ENCODE peak calls at places on chromosomes 7 and 10, in four cellular contexts. One of them, this sample, is unnamed. For H3K9me1, the result is how much of the 10 kb centered on the place peaks cover.

GRCh38 chr7:150335101-150335773 is 6.2 kb downstream of the RARRES2 start:
- DNase-seq in IMR-90: peak
- DNase-seq in K562: no peak
- DNase-seq in keratinocyte: no peak
- DNase-seq in this sample: no peak

GRCh38 chr7:67301667-67302066 is 305.0 kb downstream of the TYW1 start:
- DNase-seq in keratinocyte: no peak
- DNase-seq in IMR-90: peak
- DNase-seq in K562: peak
- DNase-seq in this sample: peak

GRCh38 chr10:92590623-92591549 is 2.0 kb upstream of the KIF11 start:
- DNase-seq in keratinocyte: no peak
- DNase-seq in K562: peak
- DNase-seq in IMR-90: peak
- DNase-seq in this sample: peak

GRCh38 chr10:125521721-125522680 is 161.0 kb downstream of the TEX36 start:
- DNase-seq in K562: peak
- DNase-seq in IMR-90: no peak
- DNase-seq in keratinocyte: no peak
- DNase-seq in this sample: no peak

GRCh38 chr10:36469585-36469984 is 655.8 kb upstream of the ANKRD30A start:
- DNase-seq in IMR-90: peak
- DNase-seq in K562: no peak
- DNase-seq in keratinocyte: no peak
- DNase-seq in this sample: no peak

GRCh38 chr7:57415326-57415725 is 34.7 kb upstream of the ZNF716 start:
- DNase-seq in K562: no peak
- DNase-seq in IMR-90: no peak
- DNase-seq in keratinocyte: no peak
- DNase-seq in this sample: no peak

GRCh38 chr10:86727992-86728559 is 28.3 kb upstream of the BMPR1A start:
- DNase-seq in keratinocyte: no peak
- DNase-seq in K562: no peak
- DNase-seq in IMR-90: no peak
- DNase-seq in this sample: no peak

GRCh38 chr7:88391247-88391646 is 84.6 kb upstream of the STEAP4 start:
- DNase-seq in keratinocyte: no peak
- DNase-seq in K562: no peak
- DNase-seq in IMR-90: no peak
- DNase-seq in this sample: no peak

GRCh38 chr7:360454-361100 is 70.6 kb downstream of the FOXL3 start:
- DNase-seq in keratinocyte: no peak
- DNase-seq in IMR-90: no peak
- DNase-seq in K562: no peak
- DNase-seq in this sample: no peak

GRCh38 chr10:69968830-69969229 is 83.8 kb upstream of the MACROH2A2 start:
- DNase-seq in K562: peak
- DNase-seq in IMR-90: peak
- DNase-seq in keratinocyte: no peak
- DNase-seq in this sample: no peak

GRCh38 chr7:104627516-104627915 is 299.1 kb downstream of the LHFPL3 start:
- DNase-seq in K562: peak
- DNase-seq in keratinocyte: no peak
- DNase-seq in IMR-90: peak
- DNase-seq in this sample: peak

GRCh38 chr10:97596101-97597055 is 6.9 kb downstream of the C10orf62 start:
- DNase-seq in IMR-90: peak
- DNase-seq in keratinocyte: no peak
- DNase-seq in K562: peak
- DNase-seq in this sample: peak

GRCh38 chr10:3222068-3222467 is 49.5 kb upstream of the PITRM1 start:
- DNase-seq in IMR-90: no peak
- DNase-seq in keratinocyte: no peak
- DNase-seq in K562: peak
- DNase-seq in this sample: no peak

GRCh38 chr7:42574693-42575084 is 337.2 kb downstream of the C7orf25 start:
- DNase-seq in K562: no peak
- DNase-seq in keratinocyte: no peak
- DNase-seq in IMR-90: no peak
- DNase-seq in this sample: no peak

GRCh38 chr7:69656077-69656476 is 57.8 kb downstream of the AUTS2 start:
- DNase-seq in K562: no peak
- DNase-seq in keratinocyte: no peak
- DNase-seq in IMR-90: no peak
- DNase-seq in this sample: no peak

GRCh38 chr7:69656890-69657289 is 58.6 kb downstream of the AUTS2 start:
- DNase-seq in IMR-90: no peak
- DNase-seq in keratinocyte: no peak
- DNase-seq in K562: no peak
- DNase-seq in this sample: no peak

GRCh38 chr7:69659964-69660363 is 61.7 kb downstream of the AUTS2 start:
- DNase-seq in keratinocyte: no peak
- DNase-seq in IMR-90: no peak
- DNase-seq in K562: no peak
- DNase-seq in this sample: no peak

GRCh38 chr7:69654849-69655707 is 56.8 kb downstream of the AUTS2 start:
- DNase-seq in keratinocyte: no peak
- DNase-seq in IMR-90: no peak
- DNase-seq in K562: no peak
- DNase-seq in this sample: no peak

GRCh38 chr7:69657331-69657730 is 59.1 kb downstream of the AUTS2 start:
- DNase-seq in keratinocyte: no peak
- DNase-seq in K562: no peak
- DNase-seq in IMR-90: no peak
- DNase-seq in this sample: no peak
- H3K9me1 ChIP-seq in keratinocyte: under half
- H3K9me1 ChIP-seq in K562: under half
- H3K9me1 ChIP-seq in IMR-90: under half
- H3K9me1 ChIP-seq in this sample: under half

GRCh38 chr7:69827140-69827919 is 229.1 kb downstream of the AUTS2 start:
- DNase-seq in K562: no peak
- DNase-seq in IMR-90: no peak
- DNase-seq in keratinocyte: no peak
- DNase-seq in this sample: no peak
- H3K9me1 ChIP-seq in K562: under half
- H3K9me1 ChIP-seq in IMR-90: under half
- H3K9me1 ChIP-seq in keratinocyte: under half
- H3K9me1 ChIP-seq in this sample: under half

DNA sequence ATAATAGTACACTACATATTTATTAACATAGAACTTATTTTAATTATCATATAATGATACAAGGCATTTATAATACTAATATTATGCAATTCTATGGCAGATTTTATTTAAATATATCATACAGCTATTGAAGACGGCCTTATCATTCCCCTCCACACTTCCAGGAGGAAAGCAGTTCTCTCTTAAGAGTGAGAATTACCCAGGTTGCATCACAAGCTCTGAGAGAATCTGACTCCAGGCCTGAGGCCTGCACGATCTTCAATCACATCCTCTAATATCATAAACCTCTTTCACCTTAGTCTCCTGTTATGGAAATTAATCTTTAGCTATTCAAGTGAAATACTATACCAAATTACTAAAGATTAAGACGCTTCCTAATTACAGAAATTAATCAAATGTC is 564.4 kb downstream of the PARD3 start:
- DNase-seq in IMR-90: no peak
- DNase-seq in K562: no peak
- DNase-seq in keratinocyte: no peak
- DNase-seq in this sample: peak
- H3K9me1 ChIP-seq in IMR-90: under half
- H3K9me1 ChIP-seq in K562: under half
- H3K9me1 ChIP-seq in keratinocyte: under half
- H3K9me1 ChIP-seq in this sample: under half

DNA sequence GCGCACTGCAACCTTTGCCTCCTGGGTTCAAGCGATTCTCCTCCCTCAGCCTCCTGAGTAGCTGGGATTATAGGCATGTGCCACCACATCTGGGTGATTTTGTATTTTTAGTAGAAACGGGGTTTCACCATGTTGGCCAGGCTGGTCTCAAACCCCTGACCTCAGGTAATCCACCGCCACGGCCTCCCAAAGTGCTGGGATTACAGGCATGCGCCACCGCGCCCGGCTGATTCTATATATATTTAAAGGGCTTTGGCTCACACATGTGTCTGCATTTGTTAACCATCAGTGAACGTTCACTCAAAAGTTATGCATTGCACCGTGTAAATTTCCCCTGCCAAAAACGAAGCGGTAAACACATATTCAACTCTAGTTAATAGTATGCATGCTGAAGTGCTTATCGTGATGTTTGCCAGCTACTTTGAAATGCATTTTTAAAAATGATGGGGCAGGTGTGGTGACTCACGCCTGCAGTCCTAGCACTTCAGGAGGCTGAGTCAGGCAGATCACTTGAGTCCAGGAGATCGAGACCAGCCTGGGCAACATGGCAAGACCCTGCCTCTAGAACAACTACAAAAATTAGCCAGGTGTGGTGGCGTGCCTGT is 17.7 kb upstream of the WIPI2 start:
- DNase-seq in keratinocyte: no peak
- DNase-seq in K562: no peak
- DNase-seq in IMR-90: no peak
- DNase-seq in this sample: no peak
- H3K9me1 ChIP-seq in keratinocyte: under half
- H3K9me1 ChIP-seq in K562: under half
- H3K9me1 ChIP-seq in IMR-90: under half
- H3K9me1 ChIP-seq in this sample: under half

DNA sequence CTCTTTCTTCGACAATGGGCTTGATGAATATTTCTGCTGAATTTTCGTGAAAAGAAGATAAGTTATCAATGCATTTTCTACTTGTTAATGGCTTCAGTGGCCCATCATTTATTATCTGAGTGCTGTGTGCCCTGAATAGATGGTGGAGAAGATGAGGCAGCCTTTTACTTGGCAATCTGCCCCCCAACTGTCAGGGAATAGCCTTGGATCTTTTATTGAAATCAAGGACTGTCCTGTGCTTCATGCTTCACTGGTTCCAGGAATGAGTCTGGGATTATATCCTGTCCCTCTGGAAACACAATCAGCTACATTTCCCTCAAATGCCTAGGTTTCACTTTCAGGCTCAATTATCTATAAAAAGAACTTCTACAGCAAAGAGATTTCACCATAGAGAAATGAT is 75.9 kb upstream of the NXPH1 start:
- DNase-seq in keratinocyte: no peak
- DNase-seq in K562: no peak
- DNase-seq in IMR-90: no peak
- DNase-seq in this sample: no peak
- H3K9me1 ChIP-seq in keratinocyte: under half
- H3K9me1 ChIP-seq in K562: under half
- H3K9me1 ChIP-seq in IMR-90: under half
- H3K9me1 ChIP-seq in this sample: under half

GRCh38 chr7:12949060-12950045 is 261.9 kb downstream of the ARL4A start:
- DNase-seq in IMR-90: peak
- DNase-seq in K562: no peak
- DNase-seq in keratinocyte: no peak
- DNase-seq in this sample: peak
- H3K9me1 ChIP-seq in IMR-90: under half
- H3K9me1 ChIP-seq in K562: under half
- H3K9me1 ChIP-seq in keratinocyte: under half
- H3K9me1 ChIP-seq in this sample: under half

DNA sequence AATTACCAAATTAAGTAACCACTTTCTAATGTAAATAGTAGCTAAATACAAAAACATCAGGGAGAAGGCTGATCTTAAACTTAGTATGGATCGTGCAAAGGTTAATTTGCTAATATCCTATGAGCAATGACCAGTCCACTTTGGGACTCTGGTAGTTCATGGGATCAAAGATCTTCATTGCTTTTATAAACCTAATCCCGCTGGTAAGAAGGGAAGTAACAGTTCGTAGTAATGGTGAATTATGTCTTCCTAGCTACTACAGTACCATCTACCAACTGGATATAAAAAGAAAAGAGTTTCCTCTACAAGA is 607.2 kb downstream of the KCNMA1 start:
- DNase-seq in IMR-90: no peak
- DNase-seq in K562: no peak
- DNase-seq in keratinocyte: no peak
- DNase-seq in this sample: no peak
- H3K9me1 ChIP-seq in IMR-90: under half
- H3K9me1 ChIP-seq in K562: under half
- H3K9me1 ChIP-seq in keratinocyte: under half
- H3K9me1 ChIP-seq in this sample: under half

GRCh38 chr7:7318610-7319009 is 136.3 kb downstream of the C1GALT1 start:
- DNase-seq in K562: peak
- DNase-seq in IMR-90: no peak
- DNase-seq in keratinocyte: no peak
- DNase-seq in this sample: no peak
- H3K9me1 ChIP-seq in K562: under half
- H3K9me1 ChIP-seq in IMR-90: under half
- H3K9me1 ChIP-seq in keratinocyte: under half
- H3K9me1 ChIP-seq in this sample: under half

GRCh38 chr7:69928609-69929008 is 330.3 kb downstream of the AUTS2 start:
- DNase-seq in IMR-90: no peak
- DNase-seq in keratinocyte: no peak
- DNase-seq in K562: no peak
- DNase-seq in this sample: no peak

GRCh38 chr7:69934475-69934903 is 336.2 kb downstream of the AUTS2 start:
- DNase-seq in K562: no peak
- DNase-seq in keratinocyte: no peak
- DNase-seq in IMR-90: no peak
- DNase-seq in this sample: no peak

GRCh38 chr7:69932034-69932628 is 333.9 kb downstream of the AUTS2 start:
- DNase-seq in keratinocyte: no peak
- DNase-seq in IMR-90: peak
- DNase-seq in K562: peak
- DNase-seq in this sample: no peak

GRCh38 chr7:69927461-69927860 is 329.2 kb downstream of the AUTS2 start:
- DNase-seq in K562: no peak
- DNase-seq in keratinocyte: no peak
- DNase-seq in IMR-90: no peak
- DNase-seq in this sample: no peak

DNA sequence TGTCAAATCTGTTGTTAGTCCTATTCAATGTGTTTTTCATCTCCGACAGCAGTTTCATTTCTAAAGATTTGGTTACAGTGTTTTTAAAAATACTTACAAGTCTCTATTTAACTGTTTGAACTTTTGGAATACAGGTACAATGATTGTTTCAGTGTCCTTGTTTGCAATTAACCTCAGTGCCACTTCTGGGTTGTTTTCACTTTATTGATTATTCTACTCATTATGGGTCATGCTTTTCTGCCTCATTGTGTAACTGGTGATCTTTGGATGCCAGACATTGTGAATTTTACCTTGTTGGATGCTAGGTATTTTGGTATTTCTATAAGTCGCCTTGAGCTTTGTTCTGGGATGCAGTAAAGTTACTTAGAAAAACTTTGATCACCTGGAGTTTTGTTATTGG is 331.3 kb downstream of the AUTS2 start:
- DNase-seq in keratinocyte: no peak
- DNase-seq in IMR-90: no peak
- DNase-seq in K562: no peak
- DNase-seq in this sample: no peak
- H3K9me1 ChIP-seq in keratinocyte: under half
- H3K9me1 ChIP-seq in IMR-90: under half
- H3K9me1 ChIP-seq in K562: under half
- H3K9me1 ChIP-seq in this sample: under half